ENCODE peak calls at places on chromosomes 2 and 18, in seven cellular contexts. Z is IMR-90, A is mesendoderm, R is neuronal stem cell, N is H9, J is H1, T is trophoblast cell. P is an unnamed sample.
A peak's percentile ranks its signal among the peaks of the same experiment; 100 is the strongest.

GRCh38 chr2:84971799-84972790 is 1.1 kb downstream of the KCMF1 start:
- DNase-seq in Z (peak; percentile 42), A (peak; percentile 59), R (no peak), N (no peak), J (no peak), T (peak; percentile 55), P (peak; percentile 44)

GRCh38 chr2:112720785-112721184 is at the start of gene NT5DC4:
- DNase-seq in Z (no peak), A (no peak), R (no peak), N (no peak), J (no peak), T (no peak), P (no peak)

GRCh38 chr2:1091895-1092585 is 141.4 kb downstream of the SNTG2 start:
- DNase-seq in Z (peak; percentile 25), A (peak; percentile 56), R (no peak), N (no peak), J (no peak), T (peak; percentile 68), P (no peak)

GRCh38 chr18:36127866-36128845 is 984 bp downstream of the SLC39A6 start:
- DNase-seq in Z (peak; percentile 69), A (peak; percentile 41), R (peak; percentile 1), N (peak; percentile 38), J (no peak), T (peak; percentile 80), P (peak; percentile 60)

GRCh38 chr18:79382681-79383387 is 12.9 kb upstream of the NFATC1 start:
- DNase-seq in Z (no peak), A (no peak), R (no peak), N (peak; percentile 22), J (no peak), T (no peak), P (no peak)

GRCh38 chr2:30653847-30654246 is 153.4 kb downstream of the CAPN13 start:
- DNase-seq in Z (peak; percentile 78), A (no peak), R (no peak), N (no peak), J (no peak), T (no peak), P (peak; percentile 54)

GRCh38 chr2:109448946-109449788 is 164.6 kb downstream of the SEPTIN10 start:
- DNase-seq in Z (no peak), A (peak; percentile 23), R (no peak), N (no peak), J (no peak), T (peak; percentile 34), P (no peak)

GRCh38 chr18:41096504-41096903 is 858.5 kb upstream of the PIK3C3 start:
- DNase-seq in Z (peak; percentile 42), A (peak; percentile 18), R (peak; percentile 2), N (no peak), J (no peak), T (peak; percentile 10), P (peak; percentile 9)

GRCh38 chr18:24153397-24153796 is 14.5 kb downstream of the CABYR start:
- DNase-seq in Z (no peak), A (no peak), R (no peak), N (no peak), J (no peak), T (no peak), P (no peak)

GRCh38 chr2:71744781-71745180 is 291.4 kb downstream of the DYSF start:
- DNase-seq in Z (no peak), A (no peak), R (no peak), N (no peak), J (no peak), T (no peak), P (no peak)

GRCh38 chr2:232891621-232892071 is 21.6 kb downstream of the SNORC start:
- DNase-seq in Z (peak; percentile 72), A (no peak), R (no peak), N (no peak), J (no peak), T (no peak), P (no peak)

GRCh38 chr2:168992591-168993349 is 38.4 kb downstream of the ABCB11 start:
- DNase-seq in Z (no peak), A (peak; percentile 80), R (no peak), N (no peak), J (no peak), T (peak; percentile 73), P (no peak)

GRCh38 chr18:48300463-48300961 is 108.7 kb downstream of the ZBTB7C start:
- DNase-seq in Z (no peak), A (peak; percentile 81), R (no peak), N (peak; percentile 77), J (no peak), T (peak; percentile 7), P (no peak)

GRCh38 chr18:456361-456821 is 44.1 kb downstream of the COLEC12 start:
- DNase-seq in Z (peak; percentile 43), A (no peak), R (no peak), N (no peak), J (no peak), T (no peak), P (peak; percentile 5)

DNA sequence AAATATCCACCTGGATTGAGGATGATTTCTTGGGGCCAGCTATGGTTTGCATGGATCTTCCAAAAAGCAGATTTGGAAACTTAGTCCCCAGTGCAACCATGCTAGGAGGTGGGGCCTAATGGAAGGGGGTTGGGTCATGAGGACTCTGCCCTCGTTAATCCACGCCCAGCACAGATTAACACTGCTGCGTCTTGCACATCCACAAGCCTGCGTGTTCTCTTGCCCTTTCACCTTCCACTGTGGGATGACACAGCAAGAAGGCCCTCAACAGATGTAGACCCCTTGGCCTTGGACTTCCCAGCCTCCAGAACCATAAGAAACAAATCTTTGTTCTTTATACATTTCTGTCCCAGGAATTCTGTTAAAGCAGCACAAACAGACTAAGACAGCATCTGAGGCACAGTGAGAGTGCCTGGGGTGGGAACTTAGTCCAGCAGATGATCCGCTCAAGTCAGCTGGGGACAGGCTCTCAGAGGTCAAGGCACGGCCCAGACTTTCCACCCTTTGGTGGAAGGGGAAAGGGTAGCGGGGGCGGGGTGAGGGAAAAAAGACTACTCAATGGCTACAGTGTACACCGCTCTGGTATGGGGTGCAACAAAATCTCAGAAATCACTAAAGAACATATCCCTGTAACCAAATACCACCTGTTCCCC is 2.4 kb downstream of the RAB17 start:
- DNase-seq in Z (no peak), A (no peak), R (no peak), N (no peak), J (no peak), T (no peak), P (no peak)
- H3K9ac ChIP-seq in Z (no peak overlapping the region), A (peak overlapping the region; percentile 58), R (no peak overlapping the region), N (peak overlapping the region; percentile 45), J (no peak overlapping the region), T (no peak overlapping the region), P (no peak overlapping the region)

DNA sequence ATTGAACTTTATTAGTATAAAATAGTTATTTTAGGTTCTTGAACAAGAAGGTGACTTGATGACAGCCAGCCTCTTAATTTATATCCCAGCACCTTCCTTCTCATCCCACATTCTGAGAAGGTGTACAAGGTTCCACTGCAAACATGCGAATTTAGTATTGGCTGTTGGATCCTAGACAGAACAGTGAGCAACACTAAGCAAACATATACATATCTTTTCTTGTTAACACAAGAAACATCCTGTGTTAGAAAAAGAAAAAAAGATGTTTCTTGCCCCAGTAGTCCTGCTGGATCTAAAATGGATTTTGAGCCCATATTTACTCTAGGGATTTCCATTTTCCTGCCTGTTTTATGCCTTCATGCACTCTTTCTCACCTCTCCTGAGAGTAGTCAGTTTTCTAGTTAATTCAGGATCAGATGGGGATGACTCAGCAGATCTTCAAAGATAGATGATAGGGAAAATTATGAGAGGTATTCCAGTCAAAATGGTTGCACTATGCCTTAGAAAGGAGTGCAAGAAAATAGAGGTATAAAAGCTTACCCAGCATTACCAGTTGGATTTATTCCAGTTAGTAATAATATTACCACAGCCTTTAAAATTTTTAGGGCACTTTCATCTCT is 336.5 kb downstream of the MEIS1 start:
- DNase-seq in Z (peak; percentile 23), A (no peak), R (no peak), N (no peak), J (no peak), T (peak; percentile 47), P (peak; percentile 32)
- H2BK120ac ChIP-seq in Z (peak overlapping the region; percentile 65), A (no peak overlapping the region), R (no peak overlapping the region), N (no peak overlapping the region), J (no peak overlapping the region), T (no peak overlapping the region), P (no peak overlapping the region)

GRCh38 chr2:27954261-27954673 is 63.7 kb downstream of the BABAM2 start:
- DNase-seq in Z (peak; percentile 45), A (no peak), R (no peak), N (no peak), J (no peak), T (peak; percentile 1), P (peak; percentile 25)

GRCh38 chr2:27955762-27956161 is 65.2 kb downstream of the BABAM2 start:
- DNase-seq in Z (peak; percentile 11), A (no peak), R (no peak), N (no peak), J (no peak), T (peak; percentile 32), P (no peak)

GRCh38 chr2:27954771-27955384 is 64.3 kb downstream of the BABAM2 start:
- DNase-seq in Z (peak; percentile 97), A (no peak), R (no peak), N (no peak), J (no peak), T (peak; percentile 83), P (peak; percentile 74)

GRCh38 chr2:27953077-27953476 is 62.5 kb downstream of the BABAM2 start:
- DNase-seq in Z (no peak), A (no peak), R (no peak), N (no peak), J (no peak), T (no peak), P (no peak)

GRCh38 chr2:27952070-27952469 is 61.5 kb downstream of the BABAM2 start:
- DNase-seq in Z (no peak), A (no peak), R (no peak), N (no peak), J (no peak), T (no peak), P (no peak)
- H4K8ac ChIP-seq in Z (no peak overlapping the region), A (no peak overlapping the region), R (no peak overlapping the region), N (no peak overlapping the region), J (no peak overlapping the region), T (no peak overlapping the region), P (no peak overlapping the region)

GRCh38 chr2:46130511-46130910 is 166.7 kb upstream of the EPAS1 start:
- DNase-seq in Z (no peak), A (no peak), R (no peak), N (no peak), J (no peak), T (no peak), P (no peak)

GRCh38 chr2:46122971-46123365 is 174.2 kb upstream of the EPAS1 start:
- DNase-seq in Z (no peak), A (no peak), R (no peak), N (no peak), J (no peak), T (no peak), P (no peak)

GRCh38 chr2:46126571-46126970 is 170.6 kb upstream of the EPAS1 start:
- DNase-seq in Z (no peak), A (no peak), R (no peak), N (no peak), J (no peak), T (no peak), P (no peak)

GRCh38 chr2:46125798-46126197 is 171.4 kb upstream of the EPAS1 start:
- DNase-seq in Z (no peak), A (no peak), R (no peak), N (no peak), J (no peak), T (no peak), P (no peak)

DNA sequence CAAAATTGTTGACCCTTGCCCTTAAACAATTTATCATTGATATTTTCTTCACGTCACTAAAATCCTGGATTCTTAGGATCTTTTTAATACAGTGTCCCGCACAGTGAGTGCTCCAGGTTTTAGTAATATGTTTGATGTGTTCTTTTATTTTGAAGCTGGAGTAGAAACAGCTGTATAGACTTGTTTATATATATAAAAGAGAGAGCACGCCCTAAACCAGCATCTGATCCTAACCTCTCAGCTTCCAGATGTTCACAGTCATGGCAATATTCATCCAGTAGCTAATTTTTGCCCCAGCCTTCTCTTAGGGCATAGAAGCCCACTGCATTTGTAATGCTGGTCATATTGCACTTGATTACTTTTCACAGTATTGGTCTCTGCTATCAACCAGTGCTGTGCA is 170.0 kb upstream of the EPAS1 start:
- DNase-seq in Z (no peak), A (no peak), R (no peak), N (no peak), J (no peak), T (no peak), P (no peak)
- H3K9ac ChIP-seq in Z (no peak overlapping the region), A (no peak overlapping the region), R (no peak overlapping the region), N (no peak overlapping the region), J (no peak overlapping the region), T (no peak overlapping the region), P (no peak overlapping the region)

P was measured in mesenchymal stem cell.